ENCODE peak calls at places on chromosome 19, in seven cellular contexts. S is HAP-1; O is NCI-H1105; I is activated effector memory CD4-positive, alpha-beta T cell treated with anti-CD3 and anti-CD28 coated beads, Interleukin-2, amount 50 U/mL, for 16 hours; G is dorsolateral prefrontal cortex; J is stimulated activated CD8-positive, alpha-beta memory T cell treated with anti-CD3 and anti-CD28 coated beads, Interleukin-7, amount 100 ng/mL, for 48 hours; A is activated naive CD4-positive, alpha-beta T cell. U is an unnamed sample.
A peak's percentile ranks its signal among the peaks of the same experiment; 100 is the strongest.

GRCh38 chr19:19485161-19485997 is 30.0 kb downstream of the TSSK6 start:
- DNase-seq in O (no peak), J (no peak), I (no peak), S (no peak), G (no peak), A (no peak), U (no peak)

GRCh38 chr19:55251296-55252081 is 7.3 kb downstream of the PPP6R1 start:
- DNase-seq in S (no peak), I (peak; percentile 83), A (no peak), O (no peak), J (peak; percentile 48), G (no peak), U (no peak)

GRCh38 chr19:47670736-47671135 is 42.5 kb upstream of the EHD2 start:
- DNase-seq in J (no peak), G (no peak), O (no peak), I (no peak), S (no peak), A (no peak), U (no peak)

GRCh38 chr19:21697171-21697570 is 70.2 kb downstream of the ZNF100 start:
- DNase-seq in I (no peak), G (no peak), J (no peak), A (no peak), S (no peak), O (no peak), U (no peak)

GRCh38 chr19:14916848-14917247 is 24.4 kb upstream of the OR7C2 start:
- DNase-seq in J (no peak), G (no peak), I (no peak), A (no peak), O (no peak), S (no peak), U (no peak)

GRCh38 chr19:8988204-8988603 is 22.0 kb downstream of the MUC16 start:
- DNase-seq in I (peak; percentile 66), J (peak; percentile 12), A (no peak), O (no peak), S (no peak), G (no peak), U (no peak)

GRCh38 chr19:1125601-1126533 is 22.1 kb downstream of the GPX4 start:
- DNase-seq in G (no peak), J (no peak), S (no peak), I (no peak), O (no peak), A (no peak), U (no peak)

GRCh38 chr19:6100284-6100915 is 9.9 kb downstream of the RFX2 start:
- DNase-seq in O (no peak), J (no peak), I (peak; percentile 72), G (no peak), S (no peak), A (no peak), U (no peak)

GRCh38 chr19:13043285-13043684 is 48.0 kb downstream of the NFIX start:
- DNase-seq in J (no peak), I (no peak), A (no peak), S (no peak), G (no peak), O (peak; percentile 27), U (no peak)

U was measured in hippocampal formation.